ENCODE peak calls at places on chromosomes 1 and 21, in eight cellular contexts. P, T, R, X, A, O, K and U are unnamed samples.

GRCh38 chr21:31158789-31159581 is 120.7 kb upstream of the KRTAP19-8 start:
- DNase-seq in P (no peak), T (no peak), R (no peak), X (peak), A (peak), O (no peak), K (no peak), U (no peak)

GRCh38 chr1:226549937-226550670 is 1.5 kb downstream of the STUM start:
- DNase-seq in P (peak), T (no peak), R (no peak), X (peak), A (no peak), O (peak), K (peak), U (no peak)

GRCh38 chr1:175294179-175294756 is 101.7 kb upstream of the KIAA0040 start:
- DNase-seq in P (no peak), T (no peak), R (no peak), X (no peak), A (no peak), O (no peak), K (no peak), U (no peak)

GRCh38 chr1:78070758-78071157 is 25.0 kb downstream of the GIPC2 start:
- DNase-seq in P (peak), T (no peak), R (no peak), X (no peak), A (no peak), O (no peak), K (no peak), U (no peak)

GRCh38 chr1:22236900-22237299 is 94.0 kb upstream of the WNT4 start:
- DNase-seq in P (no peak), T (no peak), R (no peak), X (no peak), A (no peak), O (no peak), K (no peak), U (no peak)

GRCh38 chr1:15155760-15156743 is 2.5 kb downstream of the TMEM51 start:
- DNase-seq in P (no peak), T (no peak), R (no peak), X (peak), A (peak), O (no peak), K (no peak), U (no peak)

GRCh38 chr1:204544321-204544720 is 28.1 kb downstream of the MDM4 start:
- DNase-seq in P (peak), T (no peak), R (no peak), X (peak), A (peak), O (no peak), K (no peak), U (no peak)

GRCh38 chr1:110177775-110178174 is 27.5 kb downstream of the SLC6A17 start:
- DNase-seq in P (no peak), T (no peak), R (no peak), X (no peak), A (no peak), O (no peak), K (no peak), U (no peak)

GRCh38 chr21:39863111-39863510 is 4.1 kb upstream of the PCP4 start:
- DNase-seq in P (peak), T (no peak), R (no peak), X (no peak), A (no peak), O (no peak), K (no peak), U (no peak)

GRCh38 chr1:45685308-45686080 is 839 bp downstream of the GPBP1L1 start:
- DNase-seq in P (peak), T (no peak), R (no peak), X (peak), A (peak), O (no peak), K (no peak), U (no peak)

GRCh38 chr1:12052008-12052573 is 11.0 kb upstream of the TNFRSF8 start:
- DNase-seq in P (peak), T (peak), R (no peak), X (peak), A (no peak), O (no peak), K (peak), U (no peak)

GRCh38 chr1:155940993-155941844 is at the start of gene RXFP4:
- DNase-seq in P (peak), T (no peak), R (no peak), X (peak), A (no peak), O (no peak), K (peak), U (peak)

GRCh38 chr1:218679988-218680743 is 335.0 kb downstream of the TGFB2 start:
- DNase-seq in P (peak), T (no peak), R (no peak), X (no peak), A (no peak), O (no peak), K (no peak), U (no peak)